ENCODE peak calls at places on chromosomes 11 and 22, in seven cellular contexts. I, L, X, J, K, O and Y are unnamed samples.

GRCh38 chr22:22201185-22201924 is 43.2 kb upstream of the VPREB1 start:
- DNase-seq in I (peak; percentile 23), L (peak; percentile 39), X (peak; percentile 16), J (no peak), K (no peak), O (peak; percentile 29), Y (peak; percentile 43)

GRCh38 chr11:104946907-104947306 is 21.5 kb downstream of the CASP4 start:
- DNase-seq in I (no peak), L (peak; percentile 72), X (peak; percentile 65), J (no peak), K (peak; percentile 49), O (peak; percentile 51), Y (peak; percentile 58)

GRCh38 chr22:31148953-31149627 is 8.8 kb upstream of the PLA2G3 start:
- DNase-seq in I (no peak), L (peak; percentile 75), X (peak; percentile 82), J (peak; percentile 86), K (peak; percentile 80), O (peak; percentile 8), Y (peak; percentile 80)

GRCh38 chr11:20467458-20468185 is 80.1 kb downstream of the PRMT3 start:
- DNase-seq in I (no peak), L (no peak), X (no peak), J (no peak), K (no peak), O (no peak), Y (no peak)

GRCh38 chr22:11325767-11326166 is 4202.2 kb upstream of the OR11H1 start:
- DNase-seq in I (no peak), L (no peak), X (no peak), J (no peak), K (no peak), O (no peak), Y (no peak)

GRCh38 chr11:16776716-16777115 is 38.3 kb downstream of the C11orf58 start:
- DNase-seq in I (no peak), L (peak; percentile 61), X (no peak), J (no peak), K (peak; percentile 88), O (no peak), Y (no peak)

GRCh38 chr22:29309332-29310064 is 3.0 kb downstream of the GAS2L1 start:
- DNase-seq in I (no peak), L (no peak), X (no peak), J (no peak), K (peak; percentile 28), O (no peak), Y (peak; percentile 12)

GRCh38 chr22:46052331-46052771 is 75.4 kb upstream of the WNT7B start:
- DNase-seq in I (no peak), L (no peak), X (peak; percentile 43), J (no peak), K (peak; percentile 7), O (no peak), Y (no peak)

GRCh38 chr11:119130662-119131061 is 9.3 kb downstream of the HINFP start:
- DNase-seq in I (no peak), L (peak; percentile 11), X (peak; percentile 61), J (no peak), K (no peak), O (no peak), Y (peak; percentile 49)

GRCh38 chr22:44753189-44754042 is 1.0 kb downstream of the ARHGAP8 start:
- DNase-seq in I (no peak), L (peak; percentile 58), X (no peak), J (no peak), K (peak; percentile 49), O (no peak), Y (no peak)

GRCh38 chr22:26502688-26503561 is 9.3 kb downstream of the TFIP11 start:
- DNase-seq in I (peak; percentile 24), L (peak; percentile 50), X (peak; percentile 40), J (no peak), K (peak; percentile 53), O (peak; percentile 62), Y (peak; percentile 68)

GRCh38 chr11:19551454-19551853 is 161.2 kb upstream of the NAV2 start:
- DNase-seq in I (no peak), L (no peak), X (no peak), J (no peak), K (no peak), O (no peak), Y (no peak)

GRCh38 chr11:12410006-12410728 is 32.8 kb downstream of the PARVA start:
- DNase-seq in I (no peak), L (peak; percentile 63), X (peak; percentile 69), J (no peak), K (peak; percentile 53), O (no peak), Y (peak; percentile 73)

GRCh38 chr11:125777309-125777708 is 1.3 kb downstream of the PATE2 start:
- DNase-seq in I (no peak), L (peak; percentile 22), X (peak; percentile 76), J (no peak), K (peak; percentile 1), O (no peak), Y (no peak)

GRCh38 chr11:117827521-117828511 is 3.3 kb upstream of the FXYD2 start:
- DNase-seq in I (no peak), L (no peak), X (no peak), J (no peak), K (no peak), O (peak; percentile 27), Y (no peak)

GRCh38 chr11:45857834-45858492 is 10.7 kb downstream of the CRY2 start:
- DNase-seq in I (no peak), L (peak; percentile 96), X (peak; percentile 54), J (peak; percentile 76), K (peak; percentile 92), O (no peak), Y (peak; percentile 96)

GRCh38 chr11:128491195-128491936 is 96.0 kb downstream of the ETS1 start:
- DNase-seq in I (no peak), L (no peak), X (no peak), J (no peak), K (no peak), O (no peak), Y (no peak)

GRCh38 chr22:44063462-44064371 is 39.6 kb downstream of the PARVB start:
- DNase-seq in I (no peak), L (no peak), X (no peak), J (no peak), K (no peak), O (no peak), Y (no peak)

GRCh38 chr22:47325249-47325648 is 562.8 kb downstream of the TBC1D22A start:
- DNase-seq in I (no peak), L (no peak), X (no peak), J (peak; percentile 18), K (no peak), O (no peak), Y (no peak)

GRCh38 chr11:1702506-1702905 is 5.5 kb downstream of the KRTAP5-6 start:
- DNase-seq in I (no peak), L (no peak), X (no peak), J (no peak), K (no peak), O (no peak), Y (no peak)

GRCh38 chr11:86069408-86070086 is 663 bp upstream of the PICALM start:
- DNase-seq in I (no peak), L (peak; percentile 91), X (peak; percentile 96), J (peak; percentile 69), K (peak; percentile 95), O (no peak), Y (peak; percentile 95)

GRCh38 chr11:43756575-43756974 is 76.0 kb downstream of the HSD17B12 start:
- DNase-seq in I (no peak), L (peak; percentile 47), X (peak; percentile 35), J (no peak), K (peak; percentile 23), O (no peak), Y (no peak)

GRCh38 chr11:15150507-15150906 is 35.8 kb downstream of the INSC start:
- DNase-seq in I (no peak), L (no peak), X (no peak), J (no peak), K (no peak), O (no peak), Y (no peak)

GRCh38 chr22:43375951-43376455 is 32.8 kb upstream of the SCUBE1 start:
- DNase-seq in I (no peak), L (peak; percentile 30), X (peak; percentile 51), J (no peak), K (no peak), O (no peak), Y (peak; percentile 51)

GRCh38 chr11:120925944-120926343 is 98.0 kb upstream of the TBCEL start:
- DNase-seq in I (no peak), L (no peak), X (no peak), J (no peak), K (no peak), O (no peak), Y (no peak)

GRCh38 chr22:46848227-46848626 is 85.8 kb downstream of the TBC1D22A start:
- DNase-seq in I (no peak), L (peak; percentile 18), X (no peak), J (peak; percentile 23), K (peak; percentile 18), O (no peak), Y (no peak)

GRCh38 chr11:66598993-66599392 is 6.0 kb downstream of the CCS start:
- DNase-seq in I (no peak), L (no peak), X (no peak), J (no peak), K (no peak), O (no peak), Y (no peak)

GRCh38 chr11:118277312-118277711 is 13.2 kb upstream of the MPZL2 start:
- DNase-seq in I (no peak), L (peak; percentile 36), X (peak; percentile 45), J (no peak), K (peak; percentile 12), O (no peak), Y (no peak)

GRCh38 chr11:131977854-131978253 is 607.4 kb downstream of the NTM start:
- DNase-seq in I (no peak), L (peak; percentile 19), X (peak; percentile 93), J (no peak), K (peak; percentile 68), O (no peak), Y (peak; percentile 57)

GRCh38 chr22:37267128-37267587 is 15.2 kb upstream of the CYTH4 start:
- DNase-seq in I (peak; percentile 65), L (no peak), X (peak; percentile 44), J (no peak), K (no peak), O (peak; percentile 66), Y (peak; percentile 66)

GRCh38 chr11:61629082-61629481 is 48.2 kb upstream of the SYT7 start:
- DNase-seq in I (no peak), L (no peak), X (no peak), J (no peak), K (no peak), O (no peak), Y (no peak)

GRCh38 chr22:30253205-30253852 is 6.8 kb upstream of the LIF start:
- DNase-seq in I (no peak), L (peak; percentile 47), X (no peak), J (peak; percentile 65), K (peak; percentile 66), O (no peak), Y (no peak)

GRCh38 chr11:118462178-118462577 is 25.9 kb downstream of the KMT2A start:
- DNase-seq in I (no peak), L (no peak), X (no peak), J (no peak), K (no peak), O (no peak), Y (no peak)

GRCh38 chr11:102600666-102601065 is 24.5 kb downstream of the MMP20 start:
- DNase-seq in I (no peak), L (no peak), X (no peak), J (no peak), K (no peak), O (no peak), Y (peak; percentile 47)

GRCh38 chr11:47538741-47539575 is 14.0 kb downstream of the CELF1 start:
- DNase-seq in I (no peak), L (no peak), X (no peak), J (no peak), K (no peak), O (no peak), Y (no peak)